ENCODE peak calls at places on chromosomes 7 and 10, in seven cellular contexts. J is AG04449, H is A673, M is AG04450, F is choroid plexus epithelial cell, D is foreskin fibroblast, K is osteoblast. T is an unnamed sample.

GRCh38 chr10:28077889-28078288 is 79.0 kb upstream of the ODAD2 start:
- DNase-seq in F (no peak), J (no peak), D (peak; percentile 67), M (no peak), K (peak; percentile 45), H (no peak), T (no peak)

GRCh38 chr7:75993689-75994387 is 557 bp downstream of the TMEM120A start:
- DNase-seq in D (peak; percentile 39), J (no peak), M (no peak), F (peak; percentile 62), K (peak; percentile 98), H (peak; percentile 55), T (no peak)

GRCh38 chr10:12965571-12965970 is 35.9 kb downstream of the CCDC3 start:
- DNase-seq in K (no peak), M (peak; percentile 37), J (no peak), D (no peak), H (no peak), F (no peak), T (no peak)

GRCh38 chr7:149772821-149773425 is 465 bp downstream of the ZNF467 start:
- DNase-seq in F (no peak), J (no peak), D (no peak), M (no peak), K (no peak), H (peak; percentile 37), T (no peak)

GRCh38 chr7:5424689-5425506 is 1.3 kb upstream of the TNRC18 start:
- DNase-seq in H (peak; percentile 82), K (peak; percentile 88), J (no peak), D (peak; percentile 57), M (no peak), F (peak; percentile 52), T (no peak)

GRCh38 chr10:103800789-103801540 is 54.4 kb downstream of the SH3PXD2A start:
- DNase-seq in D (no peak), M (no peak), J (no peak), F (no peak), K (no peak), H (no peak), T (no peak)

GRCh38 chr7:155731375-155731774 is 80.9 kb downstream of the SHH start:
- DNase-seq in M (no peak), H (no peak), F (peak; percentile 41), D (no peak), J (no peak), K (no peak), T (no peak)

GRCh38 chr7:19069842-19070241 is 47.6 kb downstream of the TWIST1 start:
- DNase-seq in F (peak; percentile 26), K (peak; percentile 3), J (no peak), H (peak; percentile 56), M (no peak), D (no peak), T (no peak)

GRCh38 chr10:6780008-6780677 is 200.1 kb upstream of the PRKCQ start:
- DNase-seq in F (no peak), M (no peak), D (no peak), H (no peak), J (no peak), K (no peak), T (no peak)

GRCh38 chr7:140062118-140062527 is 628 bp downstream of the PARP12 start:
- DNase-seq in H (peak; percentile 30), D (no peak), F (no peak), J (no peak), K (no peak), M (no peak), T (no peak)

GRCh38 chr7:16367115-16367514 is 54.2 kb downstream of the CRPPA start:
- DNase-seq in F (no peak), D (no peak), K (no peak), H (no peak), J (no peak), M (no peak), T (no peak)
- H3K4me3 ChIP-seq in F (no peak overlapping the region), D (no peak overlapping the region), K (no peak overlapping the region), H (no peak overlapping the region), J (no peak overlapping the region), M (no peak overlapping the region), T (no peak overlapping the region)

GRCh38 chr7:135647755-135648154 is 14.6 kb upstream of the STMP1 start:
- DNase-seq in H (no peak), J (no peak), F (no peak), D (no peak), K (no peak), M (no peak), T (no peak)

GRCh38 chr7:135648235-135648634 is 14.1 kb upstream of the STMP1 start:
- DNase-seq in M (no peak), K (no peak), H (no peak), F (no peak), D (no peak), J (no peak), T (no peak)

GRCh38 chr7:135644729-135645128 is 17.6 kb upstream of the STMP1 start:
- DNase-seq in J (no peak), F (no peak), D (no peak), M (no peak), H (no peak), K (no peak), T (no peak)

GRCh38 chr7:135644154-135644553 is 18.2 kb upstream of the STMP1 start:
- DNase-seq in J (no peak), K (no peak), F (peak; percentile 27), M (no peak), H (no peak), D (no peak), T (no peak)

GRCh38 chr7:135645296-135645904 is 16.9 kb upstream of the STMP1 start:
- DNase-seq in J (no peak), D (no peak), H (peak; percentile 65), F (peak; percentile 81), K (no peak), M (no peak), T (no peak)
- TF ChIP-seq CTCF in J (peak; percentile 52), D (peak; percentile 48), H (peak; percentile 68), F (peak; percentile 71), K (peak; percentile 72), M (peak; percentile 75), T (peak; percentile 76)

DNA sequence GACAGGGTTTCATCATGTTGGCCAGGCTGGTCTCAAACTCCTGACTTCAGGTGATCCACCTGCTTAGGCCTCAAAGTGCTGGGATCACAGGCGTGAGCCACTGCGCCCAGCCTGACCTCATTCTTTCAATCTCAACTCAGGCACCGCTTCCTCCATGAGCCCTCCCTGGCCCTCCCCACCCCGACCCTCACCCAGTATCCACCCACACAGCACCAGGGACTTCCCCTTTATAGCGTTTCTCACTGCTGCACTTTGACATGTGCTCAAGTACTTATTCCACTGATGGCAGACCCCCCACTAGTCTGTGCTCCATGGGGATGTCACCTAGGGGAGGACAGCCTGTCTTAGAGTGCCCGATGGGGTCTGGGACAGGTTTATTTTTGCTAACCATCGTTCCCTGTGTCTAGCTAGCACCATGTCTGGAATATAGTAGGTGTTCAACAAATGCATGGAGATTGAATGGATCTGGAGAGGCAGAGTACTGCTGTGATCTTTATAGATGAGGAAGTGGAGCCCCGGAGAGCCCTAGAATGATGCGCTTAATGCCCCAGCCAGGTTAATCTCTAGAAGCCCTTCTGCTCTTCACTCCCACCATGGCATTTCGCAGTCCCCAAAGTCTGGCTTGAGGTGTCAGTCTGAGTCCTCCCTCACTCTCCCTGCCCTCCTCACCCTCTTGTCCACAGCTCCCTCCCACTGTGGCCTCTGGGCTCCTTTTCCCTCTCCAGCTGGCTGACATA is 258.8 kb downstream of the RPS24 start:
- DNase-seq in K (no peak), H (no peak), M (no peak), J (no peak), F (no peak), D (no peak), T (no peak)
- H3K4me3 ChIP-seq in K (no peak overlapping the region), H (no peak overlapping the region), M (no peak overlapping the region), J (no peak overlapping the region), F (no peak overlapping the region), D (no peak overlapping the region), T (no peak overlapping the region)

DNA sequence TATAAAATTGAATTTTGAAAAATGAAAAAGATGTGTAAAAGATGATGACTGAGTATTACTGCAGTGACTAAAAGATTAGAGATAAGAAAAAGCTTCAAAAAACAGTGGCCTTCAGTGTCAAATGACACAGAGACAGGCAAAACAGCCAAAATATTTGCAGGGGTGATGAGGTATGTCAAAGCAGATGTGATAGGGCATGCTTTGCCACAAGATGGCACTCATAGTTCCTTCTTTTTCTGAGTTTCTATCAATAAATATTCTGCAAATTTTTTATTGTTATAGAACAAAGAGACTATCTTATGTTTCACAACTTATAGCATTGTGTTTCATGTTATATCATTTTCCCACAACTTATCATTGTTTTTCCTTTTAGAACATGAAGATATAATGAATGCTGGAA is 344.1 kb upstream of the HPS1 start:
- DNase-seq in K (peak; percentile 8), H (peak; percentile 11), F (peak; percentile 1), M (no peak), J (no peak), D (peak; percentile 11), T (no peak)
- TF ChIP-seq CTCF in K (no peak), H (peak; percentile 49), F (peak; percentile 9), M (peak; percentile 53), J (no peak), D (peak; percentile 27), T (peak; percentile 43)

GRCh38 chr10:124379609-124380193 is 39.0 kb downstream of the OAT start:
- DNase-seq in K (peak; percentile 57), M (no peak), J (no peak), F (no peak), D (no peak), H (no peak), T (no peak)

GRCh38 chr10:124377101-124377500 is 41.6 kb downstream of the OAT start:
- DNase-seq in M (no peak), K (no peak), J (no peak), D (no peak), H (no peak), F (no peak), T (no peak)

GRCh38 chr10:124378271-124378670 is 40.5 kb downstream of the OAT start:
- DNase-seq in J (no peak), K (no peak), M (no peak), H (no peak), F (no peak), D (no peak), T (no peak)

GRCh38 chr10:124380256-124380995 is 38.3 kb downstream of the OAT start:
- DNase-seq in D (no peak), M (no peak), K (peak; percentile 78), F (no peak), J (no peak), H (no peak), T (no peak)

DNA sequence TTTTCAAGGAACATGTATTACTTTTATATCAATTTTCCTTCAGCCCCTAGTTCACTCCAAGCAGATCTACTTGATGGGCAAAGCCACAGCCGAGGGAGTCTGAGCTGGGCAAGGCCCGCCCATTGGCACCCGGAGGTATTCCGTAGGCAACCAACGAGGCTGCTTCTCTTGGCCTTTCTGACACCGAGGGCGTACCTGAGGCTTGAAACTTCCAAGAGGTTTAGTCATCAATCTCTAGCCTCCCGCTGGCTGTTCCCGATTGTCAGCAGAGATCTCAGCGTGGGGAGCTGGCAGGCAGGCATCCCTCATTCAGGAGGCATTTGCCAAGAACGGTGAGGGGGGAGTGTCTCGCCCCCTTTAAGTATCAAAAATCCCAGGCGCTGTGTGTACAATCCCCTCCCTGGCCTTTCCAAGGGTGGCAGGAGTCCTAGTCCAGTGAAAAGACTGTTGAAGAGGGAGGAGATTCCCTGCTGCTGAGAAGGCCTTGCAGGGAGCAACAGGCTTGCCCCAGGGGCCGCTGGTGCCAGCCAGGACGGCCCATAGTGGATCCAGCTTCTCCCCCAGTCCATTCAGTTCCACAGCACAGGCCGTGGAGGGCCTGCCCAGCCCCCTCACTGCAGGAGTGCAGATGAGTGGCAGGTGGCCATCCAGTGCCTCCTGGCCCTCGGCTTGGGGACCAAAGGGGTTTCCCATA is 39.8 kb downstream of the OAT start:
- DNase-seq in D (no peak), J (no peak), M (no peak), K (peak; percentile 67), H (no peak), F (no peak), T (no peak)
- H3K4me3 ChIP-seq in D (no peak overlapping the region), J (no peak overlapping the region), M (no peak overlapping the region), K (no peak overlapping the region), H (no peak overlapping the region), F (no peak overlapping the region), T (no peak overlapping the region)

GRCh38 chr10:102418612-102419560 is at the start of gene PSD:
- DNase-seq in H (peak; percentile 80), D (no peak), F (no peak), J (no peak), M (no peak), K (peak; percentile 67), T (no peak)
- TF ChIP-seq CTCF in H (no peak), D (no peak), F (no peak), J (no peak), M (no peak), K (no peak), T (no peak)

T was measured in retinal pigment epithelial cell.